ENCODE peak calls at places on chromosomes 3 and 15, in five cellular contexts. X is H1, W is GM12878, Y is HEK293T, P is HepG2. O is an unnamed sample.
A peak's percentile ranks its signal among the peaks of the same experiment; 100 is the strongest.

GRCh38 chr15:52230073-52230472 is 38.9 kb upstream of the GNB5 start:
- DNase-seq in P (no peak), Y (no peak), W (no peak), X (no peak), O (no peak)

GRCh38 chr3:128266453-128266852 is 113.2 kb downstream of the EEFSEC start:
- DNase-seq in X (no peak), Y (no peak), W (no peak), P (no peak), O (no peak)

GRCh38 chr15:90191795-90192494 is 9.2 kb upstream of the SEMA4B start:
- DNase-seq in P (peak; percentile 90), X (no peak), W (peak; percentile 70), Y (no peak), O (no peak)

GRCh38 chr3:11178421-11178820 is 24.1 kb downstream of the HRH1 start:
- DNase-seq in Y (no peak), P (no peak), W (no peak), X (no peak), O (no peak)

GRCh38 chr3:37668431-37668830 is 193.2 kb upstream of the CTDSPL start:
- DNase-seq in W (no peak), Y (no peak), P (no peak), X (no peak), O (no peak)

GRCh38 chr15:64686130-64686735 is 89.2 kb downstream of the RBPMS2 start:
- DNase-seq in P (peak; percentile 45), X (no peak), W (no peak), Y (peak; percentile 37), O (no peak)

GRCh38 chr15:74430510-74430951 is 3.2 kb downstream of the SEMA7A start:
- DNase-seq in P (no peak), X (no peak), W (no peak), Y (no peak), O (no peak)

GRCh38 chr3:130699765-130700164 is 46.9 kb downstream of the PIK3R4 start:
- DNase-seq in X (no peak), Y (peak; percentile 33), P (peak; percentile 30), W (no peak), O (no peak)

GRCh38 chr3:101216710-101217457 is 103.5 kb downstream of the IMPG2 start:
- DNase-seq in X (no peak), P (no peak), Y (no peak), W (no peak), O (no peak)

GRCh38 chr3:101038880-101039279 is 45.7 kb upstream of the ABI3BP start:
- DNase-seq in Y (no peak), W (no peak), P (no peak), X (no peak), O (no peak)

GRCh38 chr3:99586680-99587079 is 51.7 kb upstream of the COL8A1 start:
- DNase-seq in Y (no peak), W (no peak), X (no peak), P (no peak), O (no peak)

GRCh38 chr15:60362318-60363023 is 35.3 kb downstream of the ANXA2 start:
- DNase-seq in X (no peak), P (peak; percentile 11), W (no peak), Y (no peak), O (no peak)

GRCh38 chr3:45124379-45124778 is 21.8 kb downstream of the CDCP1 start:
- DNase-seq in W (no peak), P (no peak), X (no peak), Y (no peak), O (no peak)

GRCh38 chr3:70064194-70064787 is 64.8 kb downstream of the SAMMSON start:
- DNase-seq in X (no peak), Y (peak; percentile 35), W (peak; percentile 1), P (peak; percentile 27), O (no peak)

GRCh38 chr3:196240424-196240823 is 24.1 kb downstream of the SLC51A start:
- DNase-seq in P (no peak), W (no peak), Y (no peak), X (no peak), O (no peak)

GRCh38 chr3:33602829-33603228 is 115.2 kb downstream of the CLASP2 start:
- DNase-seq in W (no peak), X (no peak), Y (no peak), P (no peak), O (no peak)

GRCh38 chr3:72338082-72338941 is 509.9 kb downstream of the SHQ1 start:
- DNase-seq in X (no peak), P (no peak), W (no peak), Y (no peak), O (no peak)

GRCh38 chr3:128492353-128493220 is at the start of gene GATA2:
- DNase-seq in P (no peak), Y (no peak), X (peak; percentile 78), W (no peak), O (no peak)

GRCh38 chr3:149214702-149215101 is 6.9 kb downstream of the CP start:
- DNase-seq in W (no peak), X (no peak), Y (no peak), P (peak; percentile 92), O (no peak)

GRCh38 chr3:77328631-77329030 is 288.7 kb downstream of the ROBO2 start:
- DNase-seq in Y (no peak), P (no peak), X (no peak), W (no peak), O (no peak)

GRCh38 chr3:158100681-158101080 is 5.5 kb downstream of the SHOX2 start:
- DNase-seq in P (no peak), W (no peak), X (no peak), Y (no peak), O (no peak)

GRCh38 chr3:126897943-126898342 is 85.0 kb upstream of the PLXNA1 start:
- DNase-seq in P (no peak), W (no peak), Y (no peak), X (no peak), O (no peak)

GRCh38 chr3:70753572-70753971 is 441.1 kb upstream of the MDFIC2 start:
- DNase-seq in Y (no peak), X (no peak), P (no peak), W (no peak), O (no peak)

GRCh38 chr3:186473166-186473565 is 71.0 kb downstream of the CRYGS start:
- DNase-seq in W (no peak), Y (no peak), P (no peak), X (no peak), O (no peak)

GRCh38 chr3:151346292-151346691 is 16.9 kb upstream of the P2RY13 start:
- DNase-seq in P (no peak), W (no peak), Y (no peak), X (no peak), O (no peak)

GRCh38 chr3:134378384-134378783 is 4.1 kb upstream of the AMOTL2 start:
- DNase-seq in P (peak; percentile 50), X (peak; percentile 74), W (no peak), Y (peak; percentile 60), O (no peak)

GRCh38 chr15:78107471-78107870 is 15.1 kb downstream of the SH2D7 start:
- DNase-seq in Y (no peak), W (no peak), P (no peak), X (no peak), O (no peak)

GRCh38 chr15:101152914-101153313 is 98.9 kb downstream of the CHSY1 start:
- DNase-seq in Y (peak; percentile 71), P (peak; percentile 28), X (peak; percentile 74), W (no peak), O (no peak)

GRCh38 chr3:135844381-135844780 is 121.1 kb upstream of the PPP2R3A start:
- DNase-seq in Y (no peak), X (no peak), P (no peak), W (no peak), O (no peak)

GRCh38 chr3:137764563-137765309 is 621 bp downstream of the SOX14 start:
- DNase-seq in W (no peak), Y (no peak), X (peak; percentile 69), P (no peak), O (no peak)

GRCh38 chr3:27740854-27741253 is 18.7 kb upstream of the EOMES start:
- DNase-seq in Y (no peak), X (no peak), W (no peak), P (no peak), O (no peak)

GRCh38 chr3:138800248-138800647 is 34.5 kb downstream of the PIK3CB start:
- DNase-seq in P (no peak), Y (no peak), W (no peak), X (no peak), O (no peak)

GRCh38 chr3:138796761-138797160 is 38.0 kb downstream of the PIK3CB start:
- DNase-seq in X (no peak), Y (no peak), W (no peak), P (no peak), O (no peak)

GRCh38 chr3:138799822-138800221 is 34.9 kb downstream of the PIK3CB start:
- DNase-seq in P (no peak), X (no peak), Y (no peak), W (no peak), O (no peak)

GRCh38 chr3:138801792-138802191 is 32.9 kb downstream of the PIK3CB start:
- DNase-seq in X (no peak), Y (no peak), W (no peak), P (no peak), O (no peak)

GRCh38 chr3:138797508-138798038 is 37.2 kb downstream of the PIK3CB start:
- DNase-seq in P (no peak), X (no peak), Y (no peak), W (no peak), O (no peak)
- TF ChIP-seq SUZ12 in P (no peak), X (no peak), Y (no peak), W (no peak), O (no peak)

DNA sequence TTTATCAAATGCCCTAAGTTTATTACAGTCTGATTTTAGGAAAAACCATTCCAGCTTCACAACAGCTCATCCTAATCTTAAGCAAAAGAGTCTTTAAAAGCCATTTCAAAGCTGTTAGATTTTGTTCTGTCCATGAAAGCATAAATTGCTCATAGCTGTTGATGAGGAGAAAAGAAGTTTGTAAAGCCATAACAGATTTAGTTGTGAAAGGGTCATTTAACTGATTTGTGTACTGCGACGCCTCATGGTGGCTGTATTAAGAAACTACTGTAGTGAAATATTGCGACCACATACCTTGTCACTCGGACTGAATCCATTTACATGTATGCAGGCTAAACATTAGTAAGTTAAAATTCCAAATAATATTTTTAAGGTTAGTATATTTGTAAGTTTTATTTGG is 20.9 kb downstream of the BBX start:
- DNase-seq in P (peak; percentile 12), X (no peak), Y (no peak), W (no peak), O (no peak)
- TF ChIP-seq SUZ12 in P (no peak), X (no peak), Y (no peak), W (no peak), O (no peak)

GRCh38 chr3:131705558-131706051 is 202.8 kb upstream of the MRPL3 start:
- DNase-seq in X (no peak), Y (no peak), W (no peak), P (no peak), O (peak; percentile 48)
- TF ChIP-seq SUZ12 in X (no peak), Y (no peak), W (no peak), P (no peak), O (no peak)

DNA sequence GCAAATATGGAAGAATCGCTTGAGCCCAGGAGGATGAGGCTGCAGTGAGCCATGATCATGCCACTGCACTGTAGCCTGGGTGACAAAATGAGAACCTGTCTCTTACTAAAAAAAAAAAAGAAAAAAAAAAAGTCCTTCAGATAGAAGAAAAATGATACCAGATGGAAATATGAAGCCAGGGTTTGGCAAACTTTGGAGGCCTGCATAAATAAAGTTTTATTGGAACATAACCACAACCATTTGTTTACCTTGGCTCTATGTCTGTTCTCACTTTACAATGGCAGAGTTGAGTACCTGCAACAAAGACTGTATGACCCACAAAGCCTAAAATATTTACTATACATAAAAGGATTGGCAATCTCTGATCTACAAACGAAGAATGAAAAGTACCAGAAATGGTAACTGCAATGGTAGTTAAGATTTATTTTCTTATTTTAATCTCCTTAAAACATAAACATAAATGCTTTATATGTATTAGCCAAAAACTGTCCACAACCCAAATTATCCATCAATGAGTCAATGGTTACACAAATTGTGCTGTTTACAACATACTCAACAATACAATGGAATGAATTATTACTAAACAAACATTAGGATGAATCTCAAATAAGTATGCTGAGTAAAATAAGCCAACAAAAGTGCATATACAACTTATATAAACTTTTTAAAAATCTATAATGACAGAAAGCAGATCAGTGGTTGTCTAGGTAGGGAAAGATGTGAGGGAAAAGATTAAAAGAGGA is 41.8 kb downstream of the GOLGB1 start:
- DNase-seq in P (no peak), Y (no peak), X (no peak), W (no peak), O (no peak)
- TF ChIP-seq SUZ12 in P (no peak), Y (no peak), X (no peak), W (no peak), O (no peak)